ENCODE peak calls at places on chromosomes 13 and 19, in seven cellular contexts. T is GM23338; U is lower lobe of right lung; X is breast epithelium; G is prostate gland; D is CD8-positive, alpha-beta memory T cell; Y is tibial artery. F is an unnamed sample.

GRCh38 chr13:99176309-99177276 is 24.1 kb upstream of the UBAC2 start:
- DNase-seq in G (peak; percentile 69), T (peak; percentile 94), U (peak; percentile 77), X (peak; percentile 31), Y (peak; percentile 71), D (peak; percentile 72), F (peak; percentile 83)

GRCh38 chr13:109879338-109879737 is 93.0 kb upstream of the IRS2 start:
- DNase-seq in X (no peak), T (no peak), Y (no peak), D (no peak), U (no peak), G (no peak), F (no peak)

GRCh38 chr19:52585604-52586003 is 15.5 kb downstream of the ZNF701 start:
- DNase-seq in T (no peak), X (no peak), U (no peak), D (no peak), G (no peak), Y (no peak), F (no peak)

GRCh38 chr19:33587150-33587549 is 34.6 kb upstream of the CHST8 start:
- DNase-seq in Y (no peak), T (no peak), X (no peak), U (no peak), D (no peak), G (no peak), F (no peak)

GRCh38 chr19:1608414-1609391 is 3.4 kb upstream of the UQCR11 start:
- DNase-seq in X (no peak), G (no peak), T (peak; percentile 36), Y (no peak), U (no peak), D (peak; percentile 29), F (no peak)

GRCh38 chr13:44904982-44905381 is 84.3 kb downstream of the NUFIP1 start:
- DNase-seq in D (no peak), U (no peak), T (no peak), X (no peak), Y (no peak), G (peak; percentile 50), F (peak; percentile 79)

GRCh38 chr13:40682449-40683240 is 16.2 kb upstream of the FOXO1 start:
- DNase-seq in D (no peak), Y (no peak), T (peak; percentile 88), U (no peak), G (no peak), X (no peak), F (peak; percentile 64)

GRCh38 chr19:11203194-11204075 is 6.1 kb upstream of the KANK2 start:
- DNase-seq in U (peak; percentile 75), G (peak; percentile 34), T (peak; percentile 77), D (peak; percentile 18), Y (peak; percentile 96), X (peak; percentile 81), F (peak; percentile 79)

GRCh38 chr13:22018297-22019210 is 347.7 kb downstream of the FGF9 start:
- DNase-seq in G (no peak), U (no peak), X (no peak), T (no peak), Y (no peak), D (no peak), F (no peak)

GRCh38 chr13:45674908-45675307 is 27.2 kb upstream of the CBY2 start:
- DNase-seq in X (peak; percentile 92), U (no peak), Y (no peak), D (no peak), G (no peak), T (peak; percentile 19), F (peak; percentile 41)

GRCh38 chr19:35040826-35041547 is 534 bp upstream of the HPN start:
- DNase-seq in G (peak; percentile 69), X (peak; percentile 86), T (peak; percentile 93), D (no peak), Y (peak; percentile 89), U (peak; percentile 93), F (peak; percentile 89)

GRCh38 chr19:1231729-1232128 is 6.1 kb downstream of the CBARP start:
- DNase-seq in G (no peak), U (no peak), T (no peak), D (no peak), Y (no peak), X (no peak), F (no peak)

GRCh38 chr13:21147827-21148226 is 28.5 kb downstream of the SKA3 start:
- DNase-seq in T (peak; percentile 32), G (no peak), D (no peak), X (no peak), U (no peak), Y (no peak), F (no peak)

GRCh38 chr13:71412231-71412630 is 454.8 kb downstream of the DACH1 start:
- DNase-seq in T (no peak), D (no peak), G (no peak), X (no peak), Y (no peak), U (no peak), F (no peak)

DNA sequence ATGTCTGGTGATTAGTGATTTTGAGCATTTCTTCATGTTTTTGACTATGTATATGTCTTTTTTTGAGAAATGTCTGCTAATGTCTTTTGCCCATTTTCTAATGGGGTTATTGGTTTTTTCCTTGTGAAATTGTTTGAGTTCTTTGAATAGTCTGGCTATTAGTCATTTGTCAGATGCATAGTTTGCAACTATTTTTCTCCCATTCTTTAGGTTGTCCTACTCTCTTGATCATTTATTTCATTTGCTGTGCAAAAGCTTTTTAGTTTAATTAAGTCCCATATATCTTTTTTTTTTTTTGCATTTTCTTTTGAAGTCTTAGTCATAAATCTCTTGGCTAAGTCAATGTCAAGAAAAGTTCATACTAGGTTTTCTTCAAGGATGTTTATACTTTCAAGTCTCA is 449.8 kb downstream of the DACH1 start:
- DNase-seq in Y (no peak), X (no peak), U (no peak), G (no peak), T (no peak), D (no peak), F (no peak)
- H3K4me1 ChIP-seq in Y (no peaks in the 10 kb centered on the region), X (no peaks in the 10 kb centered on the region), U (no peaks in the 10 kb centered on the region), G (no peaks in the 10 kb centered on the region), T (no peaks in the 10 kb centered on the region), D (no peaks in the 10 kb centered on the region), F (no peaks in the 10 kb centered on the region)

GRCh38 chr19:46620267-46620666 is 4.6 kb downstream of the PTGIR start:
- DNase-seq in U (no peak), D (no peak), G (no peak), X (no peak), T (no peak), Y (no peak), F (no peak)

GRCh38 chr19:46615966-46616365 is 8.9 kb downstream of the PTGIR start:
- DNase-seq in X (no peak), G (no peak), D (no peak), U (no peak), T (no peak), Y (no peak), F (no peak)

GRCh38 chr19:46616631-46617322 is 8.1 kb downstream of the PTGIR start:
- DNase-seq in T (peak; percentile 89), Y (no peak), G (peak; percentile 70), D (no peak), U (no peak), X (peak; percentile 56), F (peak; percentile 83)

GRCh38 chr19:46618670-46619231 is 6.1 kb downstream of the PTGIR start:
- DNase-seq in G (no peak), Y (no peak), D (no peak), U (no peak), T (no peak), X (peak; percentile 62), F (no peak)

GRCh38 chr19:46617566-46618079 is 7.3 kb downstream of the PTGIR start:
- DNase-seq in G (no peak), D (no peak), X (no peak), T (no peak), Y (no peak), U (no peak), F (no peak)
- H3K4me1 ChIP-seq in G (no peaks in the 10 kb centered on the region), D (peaks cover 79% of the 10 kb centered on the region), X (peaks cover 11% of the 10 kb centered on the region), T (no peaks in the 10 kb centered on the region), Y (peaks cover 65% of the 10 kb centered on the region), U (peaks cover 31% of the 10 kb centered on the region), F (peaks cover 13% of the 10 kb centered on the region)

GRCh38 chr13:89034015-89034414 is 1362.8 kb downstream of the SLITRK5 start:
- DNase-seq in U (no peak), T (no peak), X (no peak), D (no peak), Y (no peak), G (no peak), F (no peak)

GRCh38 chr13:89027694-89028306 is 1356.6 kb downstream of the SLITRK5 start:
- DNase-seq in U (no peak), T (no peak), X (no peak), D (no peak), Y (no peak), G (no peak), F (no peak)

GRCh38 chr13:89029062-89029461 is 1357.9 kb downstream of the SLITRK5 start:
- DNase-seq in G (no peak), U (no peak), T (no peak), D (no peak), X (no peak), Y (no peak), F (no peak)
- H3K4me1 ChIP-seq in G (no peaks in the 10 kb centered on the region), U (no peaks in the 10 kb centered on the region), T (no peaks in the 10 kb centered on the region), D (no peaks in the 10 kb centered on the region), X (no peaks in the 10 kb centered on the region), Y (no peaks in the 10 kb centered on the region), F (no peaks in the 10 kb centered on the region)

DNA sequence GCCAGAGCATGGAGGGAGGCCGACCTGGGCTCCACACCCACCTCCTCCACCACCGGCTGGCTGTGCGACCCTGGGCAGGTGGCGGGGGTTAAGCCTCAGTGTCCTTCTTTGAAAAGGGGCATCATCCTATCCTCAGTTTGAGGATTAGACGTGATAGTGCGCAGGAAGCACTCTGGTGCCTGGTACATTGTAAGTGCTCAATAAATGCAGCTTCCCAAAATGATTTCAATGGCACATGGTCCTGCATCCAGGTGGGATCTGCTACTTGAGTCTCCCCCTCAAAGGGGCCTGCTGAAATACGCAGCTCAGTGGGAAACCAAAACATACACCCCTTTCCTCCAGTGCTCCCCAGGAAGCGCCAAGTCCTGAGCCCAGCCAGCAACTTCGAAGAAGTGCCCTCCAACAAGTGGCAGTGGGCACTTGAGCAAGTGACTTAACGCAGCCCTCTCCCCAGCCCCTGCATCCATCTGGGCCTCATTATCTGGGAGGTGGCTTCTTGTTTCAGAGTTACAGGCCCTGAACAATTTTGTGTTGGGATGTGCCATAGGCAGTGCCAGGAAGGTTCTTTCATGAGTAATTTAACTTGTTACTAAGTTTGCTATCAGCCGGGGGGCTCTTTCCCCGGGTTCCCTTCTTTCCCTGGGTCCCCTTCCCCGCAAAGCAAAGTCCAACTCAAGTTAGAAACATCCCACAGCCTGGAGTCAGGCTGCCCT is 17.9 kb downstream of the ACTN4 start:
- DNase-seq in U (no peak), X (no peak), Y (no peak), D (no peak), T (no peak), G (no peak), F (no peak)
- H3K4me1 ChIP-seq in U (peaks cover 100% of the 10 kb centered on the region), X (peaks cover 77% of the 10 kb centered on the region), Y (peaks cover 100% of the 10 kb centered on the region), D (peaks cover 88% of the 10 kb centered on the region), T (peaks cover 93% of the 10 kb centered on the region), G (peaks cover 48% of the 10 kb centered on the region), F (peaks cover 94% of the 10 kb centered on the region)